ENCODE peak calls at places on chromosomes 5 and 9, in six cellular contexts. One of them, this sample, is unnamed.

GRCh38 chr9:77598510-77598909 is 49.6 kb downstream of the GNA14 start:
- DNase-seq in HFF-Myc: peak
- DNase-seq in SK-N-SH: no peak
- DNase-seq in mucosa of gallbladder: peak
- DNase-seq in AG09309: no peak
- DNase-seq in fibroblast of the conjunctiva: peak
- DNase-seq in this sample: no peak

GRCh38 chr5:68482199-68482598 is 266.6 kb downstream of the PIK3R1 start:
- DNase-seq in mucosa of gallbladder: no peak
- DNase-seq in HFF-Myc: no peak
- DNase-seq in SK-N-SH: no peak
- DNase-seq in AG09309: no peak
- DNase-seq in fibroblast of the conjunctiva: no peak
- DNase-seq in this sample: no peak

GRCh38 chr9:38619556-38620447 is 594 bp downstream of the ANKRD18A start:
- DNase-seq in fibroblast of the conjunctiva: no peak
- DNase-seq in HFF-Myc: no peak
- DNase-seq in mucosa of gallbladder: no peak
- DNase-seq in AG09309: no peak
- DNase-seq in SK-N-SH: peak
- DNase-seq in this sample: peak

GRCh38 chr5:98997000-98997399 is 68.2 kb upstream of the CHD1 start:
- DNase-seq in SK-N-SH: no peak
- DNase-seq in mucosa of gallbladder: no peak
- DNase-seq in AG09309: peak
- DNase-seq in HFF-Myc: no peak
- DNase-seq in fibroblast of the conjunctiva: peak
- DNase-seq in this sample: no peak

GRCh38 chr5:115069087-115069968 is 100.4 kb downstream of the TRIM36 start:
- DNase-seq in HFF-Myc: peak
- DNase-seq in fibroblast of the conjunctiva: peak
- DNase-seq in SK-N-SH: peak
- DNase-seq in AG09309: peak
- DNase-seq in mucosa of gallbladder: peak
- DNase-seq in this sample: peak

GRCh38 chr5:146862641-146863040 is 15.9 kb downstream of the PPP2R2B start:
- DNase-seq in SK-N-SH: no peak
- DNase-seq in mucosa of gallbladder: no peak
- DNase-seq in AG09309: no peak
- DNase-seq in fibroblast of the conjunctiva: no peak
- DNase-seq in HFF-Myc: no peak
- DNase-seq in this sample: no peak

GRCh38 chr5:67725591-67725990 is 490.0 kb upstream of the PIK3R1 start:
- DNase-seq in fibroblast of the conjunctiva: no peak
- DNase-seq in SK-N-SH: no peak
- DNase-seq in mucosa of gallbladder: no peak
- DNase-seq in HFF-Myc: no peak
- DNase-seq in AG09309: no peak
- DNase-seq in this sample: no peak

GRCh38 chr9:136864996-136865767 is 926 bp downstream of the EDF1 start:
- DNase-seq in SK-N-SH: no peak
- DNase-seq in HFF-Myc: no peak
- DNase-seq in mucosa of gallbladder: no peak
- DNase-seq in fibroblast of the conjunctiva: no peak
- DNase-seq in AG09309: no peak
- DNase-seq in this sample: no peak

GRCh38 chr9:68951879-68952659 is 61.8 kb downstream of the PRKACG start:
- DNase-seq in HFF-Myc: no peak
- DNase-seq in SK-N-SH: no peak
- DNase-seq in fibroblast of the conjunctiva: no peak
- DNase-seq in AG09309: no peak
- DNase-seq in mucosa of gallbladder: no peak
- DNase-seq in this sample: no peak

GRCh38 chr5:133294380-133294779 is 242.6 kb downstream of the HSPA4 start:
- DNase-seq in fibroblast of the conjunctiva: no peak
- DNase-seq in AG09309: no peak
- DNase-seq in SK-N-SH: no peak
- DNase-seq in mucosa of gallbladder: no peak
- DNase-seq in HFF-Myc: no peak
- DNase-seq in this sample: no peak

GRCh38 chr9:132141364-132141947 is 20.4 kb upstream of the NTNG2 start:
- DNase-seq in fibroblast of the conjunctiva: no peak
- DNase-seq in SK-N-SH: no peak
- DNase-seq in mucosa of gallbladder: no peak
- DNase-seq in HFF-Myc: no peak
- DNase-seq in AG09309: no peak
- DNase-seq in this sample: no peak

GRCh38 chr5:164663223-164663989 is 1158.0 kb downstream of the MAT2B start:
- DNase-seq in mucosa of gallbladder: no peak
- DNase-seq in HFF-Myc: no peak
- DNase-seq in SK-N-SH: no peak
- DNase-seq in AG09309: no peak
- DNase-seq in fibroblast of the conjunctiva: no peak
- DNase-seq in this sample: no peak

This sample was measured in SK-N-DZ.